ENCODE peak calls at places on chromosomes 16 and 17, in seven cellular contexts. X, P, D, A, E, W and V are unnamed samples.

GRCh38 chr17:58289869-58290268 is 9.1 kb upstream of the MPO start:
- DNase-seq in X (no peak), P (no peak), D (no peak), A (no peak), E (peak; percentile 86), W (no peak), V (no peak)

GRCh38 chr16:22969567-22969966 is 155.6 kb downstream of the HS3ST2 start:
- DNase-seq in X (peak; percentile 63), P (no peak), D (no peak), A (no peak), E (no peak), W (no peak), V (no peak)

GRCh38 chr16:28260193-28260592 is 32.1 kb upstream of the SBK1 start:
- DNase-seq in X (no peak), P (no peak), D (no peak), A (no peak), E (no peak), W (peak; percentile 68), V (no peak)

GRCh38 chr17:50177983-50178834 is 12.4 kb downstream of the SGCA start:
- DNase-seq in X (peak; percentile 99), P (peak; percentile 84), D (peak; percentile 42), A (peak; percentile 76), E (peak; percentile 71), W (peak; percentile 95), V (peak; percentile 74)

GRCh38 chr17:75703591-75703990 is 17.7 kb upstream of the ITGB4 start:
- DNase-seq in X (no peak), P (no peak), D (no peak), A (no peak), E (no peak), W (no peak), V (no peak)

GRCh38 chr17:50872710-50873424 is 6.7 kb upstream of the TOB1 start:
- DNase-seq in X (peak; percentile 71), P (peak; percentile 51), D (no peak), A (peak; percentile 49), E (no peak), W (peak; percentile 71), V (no peak)

GRCh38 chr17:21199856-21200255 is 14.1 kb downstream of the TMEM11 start:
- DNase-seq in X (no peak), P (no peak), D (no peak), A (peak; percentile 28), E (no peak), W (no peak), V (no peak)

GRCh38 chr16:27024010-27024409 is 42.7 kb upstream of the C16orf82 start:
- DNase-seq in X (no peak), P (no peak), D (no peak), A (no peak), E (no peak), W (no peak), V (no peak)

GRCh38 chr16:89135166-89135565 is 36.4 kb upstream of the CDH15 start:
- DNase-seq in X (no peak), P (peak; percentile 3), D (no peak), A (no peak), E (no peak), W (no peak), V (no peak)

GRCh38 chr17:74417178-74418045 is 14.5 kb upstream of the GPRC5C start:
- DNase-seq in X (peak; percentile 81), P (no peak), D (no peak), A (peak; percentile 27), E (no peak), W (peak; percentile 64), V (peak; percentile 70)

GRCh38 chr16:13392341-13392740 is 490.9 kb downstream of the SHISA9 start:
- DNase-seq in X (no peak), P (no peak), D (no peak), A (no peak), E (no peak), W (no peak), V (no peak)

GRCh38 chr17:65750678-65751077 is 189.2 kb upstream of the AXIN2 start:
- DNase-seq in X (peak; percentile 94), P (peak; percentile 92), D (no peak), A (peak; percentile 49), E (peak; percentile 1), W (peak; percentile 69), V (no peak)

GRCh38 chr16:75256871-75257343 is 5.5 kb upstream of the BCAR1 start:
- DNase-seq in X (no peak), P (peak; percentile 14), D (no peak), A (no peak), E (no peak), W (peak; percentile 59), V (no peak)

GRCh38 chr17:78748730-78749317 is 33.2 kb downstream of the CYTH1 start:
- DNase-seq in X (peak; percentile 86), P (peak; percentile 51), D (no peak), A (peak; percentile 88), E (peak; percentile 67), W (peak; percentile 65), V (no peak)

GRCh38 chr16:73771196-73771595 is 525.4 kb upstream of the PSMD7 start:
- DNase-seq in X (peak; percentile 1), P (no peak), D (no peak), A (no peak), E (no peak), W (no peak), V (no peak)

GRCh38 chr17:72030067-72030899 is 90.5 kb upstream of the SOX9 start:
- DNase-seq in X (peak; percentile 53), P (peak; percentile 17), D (peak; percentile 11), A (peak; percentile 83), E (no peak), W (peak; percentile 47), V (peak; percentile 44)

GRCh38 chr17:62653831-62654829 is 26.7 kb downstream of the MRC2 start:
- DNase-seq in X (no peak), P (peak; percentile 49), D (no peak), A (no peak), E (peak; percentile 55), W (peak; percentile 86), V (no peak)

GRCh38 chr16:86294535-86294934 is 215.8 kb upstream of the FOXF1 start:
- DNase-seq in X (no peak), P (no peak), D (no peak), A (no peak), E (no peak), W (no peak), V (no peak)

DNA sequence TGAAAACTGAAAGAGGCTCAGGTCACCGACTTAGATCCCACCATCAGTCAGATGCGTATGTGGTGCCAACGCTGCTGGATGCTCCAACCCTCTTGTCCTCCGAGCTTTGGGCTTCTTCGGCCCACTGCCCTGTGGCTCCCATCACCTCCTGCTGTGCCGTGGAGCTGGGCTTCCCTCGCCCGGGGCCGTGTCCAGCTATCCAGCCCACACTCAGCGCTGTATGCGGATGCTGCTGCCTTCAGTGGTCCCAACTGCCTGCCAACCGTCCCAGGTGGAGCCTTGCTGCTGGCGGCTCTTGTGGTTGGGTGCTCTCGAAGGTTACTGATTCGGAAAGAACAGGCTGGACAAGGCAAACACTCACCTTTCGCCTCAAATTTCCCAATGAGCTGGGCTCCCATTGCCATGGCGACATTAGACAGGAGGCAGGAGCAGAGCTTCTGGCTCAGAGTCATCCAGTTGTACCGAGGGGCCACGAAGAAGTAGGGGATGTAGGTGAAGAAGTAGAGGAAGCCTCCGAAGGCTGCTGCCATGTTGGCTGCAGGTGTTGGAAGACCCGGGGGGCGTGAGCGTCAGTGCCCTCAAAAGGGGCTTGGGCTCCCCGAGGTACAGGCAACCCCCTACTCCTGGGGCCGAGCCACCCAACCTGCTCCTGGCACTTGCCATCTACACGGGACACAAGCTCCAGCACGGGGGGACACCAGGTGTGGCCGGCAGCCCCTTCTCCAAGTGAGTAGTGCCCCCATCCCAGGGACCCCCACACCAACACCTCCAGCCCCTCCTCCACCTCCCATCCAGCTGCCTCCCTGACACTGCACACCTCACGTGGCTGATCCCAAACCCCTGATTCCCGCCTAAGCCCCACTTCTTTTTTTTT is 32.2 kb downstream of the ABCA3 start:
- DNase-seq in X (no peak), P (no peak), D (no peak), A (no peak), E (no peak), W (no peak), V (no peak)
- TF ChIP-seq CTCF in X (no peak), P (no peak), D (no peak), A (no peak), E (no peak), W (no peak), V (no peak)

DNA sequence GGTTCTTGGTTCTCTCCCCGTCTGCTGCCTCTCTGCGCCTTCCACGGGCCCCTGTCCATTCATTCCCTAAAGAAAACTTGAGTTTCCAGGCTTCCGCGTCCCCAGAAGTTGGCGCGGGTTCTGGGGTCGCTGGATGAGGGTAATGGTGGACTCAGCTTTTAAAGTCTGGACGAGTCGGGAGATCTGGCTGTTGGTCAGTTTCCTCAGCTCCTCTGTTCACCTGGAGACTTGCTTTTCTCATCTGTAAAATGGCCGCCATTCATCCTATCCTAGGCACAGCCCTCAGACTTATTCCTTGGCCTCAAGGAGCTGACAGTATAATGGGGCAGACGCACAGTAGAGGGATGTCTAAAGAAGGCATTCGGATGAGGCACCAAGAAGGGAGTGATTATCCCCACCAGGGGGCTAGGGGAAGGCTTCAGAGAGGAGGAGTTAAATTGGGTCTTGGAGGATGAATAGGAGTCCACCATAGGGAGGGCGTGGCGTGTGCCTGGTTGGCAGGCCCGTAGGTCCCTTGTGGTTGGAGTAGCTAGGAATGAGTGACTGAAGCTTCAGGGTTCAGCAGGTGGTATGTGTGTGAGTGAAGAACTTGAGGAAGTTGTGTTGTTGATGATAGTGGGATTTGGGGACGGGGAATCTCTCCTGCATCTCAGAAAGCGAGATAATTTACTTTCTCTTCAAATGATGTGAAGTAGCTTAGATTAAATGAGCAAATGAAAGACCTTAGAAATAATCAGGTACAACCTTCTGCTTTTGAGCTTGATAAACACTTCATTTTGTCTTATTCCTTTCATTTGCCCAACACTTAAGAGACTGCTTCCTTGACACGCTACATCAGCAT is 655 bp downstream of the VPS35L start:
- DNase-seq in X (peak; percentile 27), P (peak; percentile 28), D (peak; percentile 11), A (peak; percentile 65), E (peak; percentile 85), W (no peak), V (peak; percentile 36)
- TF ChIP-seq CTCF in X (peak; percentile 8), P (no peak), D (peak; percentile 44), A (no peak), E (peak; percentile 50), W (no peak), V (no peak)

DNA sequence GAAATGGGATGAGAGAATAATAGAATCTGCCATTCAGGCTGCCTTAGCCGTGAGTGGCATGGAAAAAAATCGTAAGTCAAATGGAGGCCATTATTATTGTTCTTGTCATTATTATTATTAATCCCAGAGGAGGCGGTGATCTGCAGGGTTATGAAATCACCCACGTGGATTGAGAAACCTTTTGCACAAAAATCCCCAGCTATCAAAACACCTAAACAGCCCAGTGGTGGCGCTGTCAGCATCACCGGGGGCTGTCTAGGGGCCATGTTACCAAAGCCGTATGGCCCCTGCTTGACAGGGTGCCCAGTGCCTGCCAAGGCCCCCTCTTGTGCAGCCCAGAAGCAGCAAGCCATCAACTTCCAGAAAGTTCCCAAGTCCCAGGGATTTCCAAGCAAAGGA is 25.2 kb downstream of the CNGB1 start:
- DNase-seq in X (no peak), P (no peak), D (no peak), A (no peak), E (peak; percentile 14), W (no peak), V (no peak)
- TF ChIP-seq CTCF in X (no peak), P (no peak), D (peak; percentile 9), A (no peak), E (peak; percentile 41), W (no peak), V (no peak)

DNA sequence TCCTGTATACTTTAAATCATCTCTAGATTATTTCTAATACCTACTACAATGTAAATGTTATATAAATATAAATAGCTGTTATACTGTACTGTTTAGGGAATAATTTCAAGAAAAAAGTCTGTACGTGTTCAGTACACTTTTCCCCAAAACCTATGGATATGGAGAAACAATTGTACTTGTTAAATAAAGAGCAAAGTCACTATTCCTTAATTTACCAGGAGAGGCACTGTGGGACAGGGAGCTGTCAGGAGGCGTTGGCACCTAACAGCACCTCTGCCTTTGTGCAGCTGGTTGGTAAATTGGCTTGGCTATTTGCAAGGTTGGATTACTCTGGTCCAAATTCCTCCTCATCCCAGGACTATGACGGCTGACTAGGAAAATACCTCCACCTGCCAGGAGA is 28.0 kb downstream of the CRHR1 start:
- DNase-seq in X (peak; percentile 10), P (no peak), D (no peak), A (no peak), E (no peak), W (no peak), V (no peak)
- TF ChIP-seq CTCF in X (peak; percentile 25), P (no peak), D (no peak), A (no peak), E (peak; percentile 35), W (peak; percentile 30), V (no peak)